ENCODE peak calls at places on chromosomes 5 and 9, in six cellular contexts. G is transverse colon; S is CD8-positive, alpha-beta memory T cell; I is stomach; J is NCI-H1930; D is dorsolateral prefrontal cortex. P is an unnamed sample.

GRCh38 chr5:65213921-65214525 is 267.7 kb downstream of the ADAMTS6 start:
- DNase-seq in G (peak), S (no peak), I (no peak), J (peak), D (no peak), P (no peak)

GRCh38 chr5:86756839-86757238 is 139.1 kb downstream of the COX7C start:
- DNase-seq in G (no peak), S (no peak), I (no peak), J (no peak), D (no peak), P (no peak)

GRCh38 chr9:129166962-129167557 is 11.0 kb downstream of the IER5L start:
- DNase-seq in G (peak), S (peak), I (peak), J (no peak), D (no peak), P (peak)

GRCh38 chr9:132798817-132799790 is 79.0 kb downstream of the AK8 start:
- DNase-seq in G (peak), S (no peak), I (peak), J (no peak), D (no peak), P (peak)

GRCh38 chr9:87557996-87558395 is 60.3 kb downstream of the DAPK1 start:
- DNase-seq in G (peak), S (no peak), I (peak), J (no peak), D (no peak), P (no peak)

GRCh38 chr9:127711226-127711701 is 4.2 kb downstream of the PTRH1 start:
- DNase-seq in G (no peak), S (no peak), I (no peak), J (no peak), D (no peak), P (no peak)

GRCh38 chr9:34125681-34126206 is 754 bp downstream of the DCAF12 start:
- DNase-seq in G (peak), S (no peak), I (no peak), J (no peak), D (no peak), P (no peak)

GRCh38 chr5:39100851-39101396 is 26.7 kb upstream of the RICTOR start:
- DNase-seq in G (no peak), S (no peak), I (no peak), J (no peak), D (no peak), P (no peak)

GRCh38 chr9:33161589-33162132 is 5.5 kb downstream of the B4GALT1 start:
- DNase-seq in G (peak), S (no peak), I (peak), J (no peak), D (no peak), P (peak)

GRCh38 chr5:127529904-127530682 is 12.7 kb downstream of the PRRC1 start:
- DNase-seq in G (no peak), S (no peak), I (no peak), J (no peak), D (no peak), P (no peak)

GRCh38 chr9:91843623-91844111 is 106.4 kb downstream of the ROR2 start:
- DNase-seq in G (no peak), S (no peak), I (peak), J (no peak), D (no peak), P (no peak)

P was measured in upper lobe of left lung.